ENCODE peak calls at places on chromosomes 3 and 15, in eight cellular contexts. S, T, U, N, D, Y, H and R are unnamed samples.

GRCh38 chr3:66693461-66693912 is 192.7 kb upstream of the LRIG1 start:
- DNase-seq in S (peak), T (peak), U (no peak), N (no peak), D (no peak), Y (no peak), H (no peak), R (no peak)

GRCh38 chr15:77546050-77546501 is 86.6 kb downstream of the LINGO1 start:
- DNase-seq in S (peak), T (peak), U (no peak), N (no peak), D (no peak), Y (no peak), H (peak), R (no peak)

GRCh38 chr3:28130836-28131235 is 110.6 kb upstream of the CMC1 start:
- DNase-seq in S (no peak), T (no peak), U (no peak), N (no peak), D (no peak), Y (no peak), H (no peak), R (no peak)

GRCh38 chr3:150635526-150635925 is 32.4 kb downstream of the SELENOT start:
- DNase-seq in S (no peak), T (no peak), U (no peak), N (no peak), D (peak), Y (no peak), H (peak), R (no peak)

GRCh38 chr3:15361494-15362214 is 29.3 kb upstream of the SH3BP5 start:
- DNase-seq in S (no peak), T (no peak), U (no peak), N (no peak), D (peak), Y (no peak), H (no peak), R (no peak)

GRCh38 chr3:13890377-13891016 is 10.6 kb upstream of the WNT7A start:
- DNase-seq in S (no peak), T (no peak), U (no peak), N (no peak), D (no peak), Y (no peak), H (peak), R (peak)

GRCh38 chr3:61278713-61279112 is 27.5 kb upstream of the FHIT start:
- DNase-seq in S (no peak), T (no peak), U (no peak), N (no peak), D (no peak), Y (no peak), H (no peak), R (no peak)

GRCh38 chr3:196792771-196793170 is 53.1 kb downstream of the PAK2 start:
- DNase-seq in S (no peak), T (no peak), U (no peak), N (no peak), D (no peak), Y (peak), H (no peak), R (no peak)

GRCh38 chr3:34056951-34057390 is 258.5 kb downstream of the PDCD6IP start:
- DNase-seq in S (no peak), T (no peak), U (no peak), N (no peak), D (peak), Y (no peak), H (peak), R (no peak)

GRCh38 chr3:106628407-106628806 is 748.8 kb upstream of the CCDC54 start:
- DNase-seq in S (no peak), T (no peak), U (no peak), N (no peak), D (no peak), Y (no peak), H (no peak), R (no peak)

GRCh38 chr3:109081746-109082510 is 36.0 kb downstream of the MORC1 start:
- DNase-seq in S (peak), T (no peak), U (no peak), N (peak), D (peak), Y (peak), H (peak), R (no peak)

GRCh38 chr3:16789344-16790100 is 95.2 kb upstream of the PLCL2 start:
- DNase-seq in S (no peak), T (no peak), U (no peak), N (no peak), D (no peak), Y (no peak), H (no peak), R (no peak)

GRCh38 chr15:73002509-73002908 is 49.8 kb upstream of the NEO1 start:
- DNase-seq in S (no peak), T (no peak), U (no peak), N (no peak), D (no peak), Y (no peak), H (no peak), R (peak)

GRCh38 chr3:66382142-66382541 is 118.7 kb downstream of the LRIG1 start:
- DNase-seq in S (no peak), T (no peak), U (no peak), N (peak), D (no peak), Y (no peak), H (no peak), R (no peak)

GRCh38 chr15:40600956-40601355 is 6.9 kb downstream of the KNL1 start:
- DNase-seq in S (no peak), T (no peak), U (no peak), N (no peak), D (no peak), Y (no peak), H (no peak), R (no peak)

GRCh38 chr3:13452490-13453335 is 27.4 kb upstream of the HDAC11 start:
- DNase-seq in S (no peak), T (no peak), U (no peak), N (no peak), D (peak), Y (peak), H (peak), R (no peak)

GRCh38 chr3:193507566-193507965 is 47.1 kb downstream of the ATP13A4 start:
- DNase-seq in S (no peak), T (no peak), U (no peak), N (no peak), D (no peak), Y (no peak), H (no peak), R (no peak)

GRCh38 chr3:141092663-141093062 is 41.5 kb downstream of the SPSB4 start:
- DNase-seq in S (no peak), T (no peak), U (no peak), N (no peak), D (no peak), Y (no peak), H (no peak), R (no peak)

GRCh38 chr3:196085534-196085933 is 3.6 kb upstream of the TFRC start:
- DNase-seq in S (no peak), T (no peak), U (no peak), N (no peak), D (no peak), Y (no peak), H (no peak), R (no peak)

GRCh38 chr3:40997711-40998519 is 201.4 kb upstream of the CTNNB1 start:
- DNase-seq in S (no peak), T (no peak), U (no peak), N (no peak), D (no peak), Y (no peak), H (no peak), R (no peak)

GRCh38 chr3:78660958-78661357 is 1106.8 kb downstream of the ROBO1 start:
- DNase-seq in S (no peak), T (no peak), U (no peak), N (no peak), D (no peak), Y (no peak), H (no peak), R (no peak)

GRCh38 chr15:29571728-29572454 is 250.4 kb downstream of the TJP1 start:
- DNase-seq in S (no peak), T (no peak), U (no peak), N (no peak), D (no peak), Y (no peak), H (peak), R (peak)

GRCh38 chr3:116154389-116154788 is 290.9 kb downstream of the LSAMP start:
- DNase-seq in S (no peak), T (no peak), U (no peak), N (no peak), D (no peak), Y (no peak), H (no peak), R (no peak)

GRCh38 chr3:116150655-116151054 is 294.6 kb downstream of the LSAMP start:
- DNase-seq in S (no peak), T (no peak), U (no peak), N (no peak), D (no peak), Y (no peak), H (no peak), R (no peak)

GRCh38 chr3:116153174-116153573 is 292.1 kb downstream of the LSAMP start:
- DNase-seq in S (no peak), T (no peak), U (no peak), N (no peak), D (no peak), Y (no peak), H (no peak), R (no peak)

GRCh38 chr3:116161570-116162290 is 283.6 kb downstream of the LSAMP start:
- DNase-seq in S (no peak), T (no peak), U (no peak), N (no peak), D (no peak), Y (no peak), H (no peak), R (no peak)

DNA sequence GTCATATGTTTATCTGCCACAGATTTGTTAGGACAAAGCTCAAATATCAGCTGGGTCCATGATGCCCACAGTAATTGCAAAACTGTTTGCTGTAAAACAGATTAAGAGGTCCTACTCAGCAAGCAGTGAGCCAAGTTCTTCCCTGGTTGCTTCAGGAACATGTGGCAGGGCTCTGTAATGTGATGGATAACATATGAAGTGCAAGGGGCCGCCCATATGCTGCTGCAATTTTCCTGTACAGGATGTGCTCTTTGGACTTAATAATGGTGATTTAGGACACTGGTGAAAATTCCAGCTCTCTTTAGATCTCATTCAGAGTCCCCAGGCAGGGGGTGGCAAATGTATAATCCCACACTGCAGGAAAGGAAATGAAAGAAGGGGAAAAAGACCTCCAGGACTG is 289.5 kb downstream of the LSAMP start:
- DNase-seq in S (no peak), T (no peak), U (no peak), N (no peak), D (no peak), Y (no peak), H (no peak), R (no peak)
- TF ChIP-seq EP300 in S (no peak), T (no peak), U (no peak), N (no peak), D (no peak), Y (no peak), H (no peak), R (no peak)

GRCh38 chr3:4986611-4987373 is 7.6 kb downstream of the BHLHE40 start:
- DNase-seq in S (peak), T (peak), U (peak), N (peak), D (no peak), Y (peak), H (peak), R (peak)
- TF ChIP-seq POLR2AphosphoS5 in S (peak), T (peak), U (peak), N (peak), D (peak), Y (peak), H (peak), R (peak)

GRCh38 chr3:46974421-46975227 is 1.9 kb downstream of the CCDC12 start:
- DNase-seq in S (no peak), T (no peak), U (no peak), N (no peak), D (no peak), Y (peak), H (no peak), R (no peak)
- TF ChIP-seq POLR2A in S (no peak), T (no peak), U (no peak), N (no peak), D (no peak), Y (peak), H (no peak), R (no peak)

GRCh38 chr3:58045084-58045483 is 36.9 kb downstream of the FLNB start:
- DNase-seq in S (no peak), T (no peak), U (no peak), N (no peak), D (no peak), Y (no peak), H (no peak), R (no peak)

GRCh38 chr3:58048301-58048700 is 40.1 kb downstream of the FLNB start:
- DNase-seq in S (no peak), T (no peak), U (no peak), N (no peak), D (no peak), Y (no peak), H (no peak), R (no peak)

GRCh38 chr3:58049143-58049785 is 41.0 kb downstream of the FLNB start:
- DNase-seq in S (peak), T (peak), U (no peak), N (peak), D (no peak), Y (peak), H (peak), R (no peak)

GRCh38 chr3:58044656-58045055 is 36.4 kb downstream of the FLNB start:
- DNase-seq in S (no peak), T (no peak), U (no peak), N (no peak), D (no peak), Y (no peak), H (no peak), R (no peak)

DNA sequence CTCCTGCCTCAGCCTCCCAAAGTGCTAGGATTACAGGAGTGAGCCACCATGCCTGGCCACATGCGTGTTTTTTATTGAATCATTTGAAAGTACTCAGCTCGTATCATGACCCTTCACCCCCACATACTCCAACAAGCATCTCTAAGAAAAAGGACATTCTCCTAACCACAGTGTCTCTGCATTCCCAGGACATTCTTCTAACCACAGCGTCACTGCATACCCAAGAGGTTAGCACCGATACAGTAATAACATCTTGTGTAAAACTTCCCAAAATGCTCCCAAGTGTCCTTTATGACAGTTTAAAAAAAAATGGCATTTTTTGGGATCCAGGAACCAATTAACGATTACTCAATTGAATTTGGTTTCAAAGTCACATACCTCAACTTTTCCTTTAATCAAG is 39.6 kb downstream of the FLNB start:
- DNase-seq in S (no peak), T (no peak), U (no peak), N (no peak), D (no peak), Y (no peak), H (no peak), R (no peak)
- TF ChIP-seq EP300 in S (no peak), T (no peak), U (peak), N (no peak), D (no peak), Y (no peak), H (no peak), R (peak)

GRCh38 chr3:164113406-164114332 is 964.6 kb downstream of the SI start:
- DNase-seq in S (no peak), T (no peak), U (no peak), N (no peak), D (no peak), Y (no peak), H (no peak), R (no peak)
- TF ChIP-seq POLR2AphosphoS5 in S (no peak), T (no peak), U (no peak), N (no peak), D (no peak), Y (no peak), H (no peak), R (no peak)

DNA sequence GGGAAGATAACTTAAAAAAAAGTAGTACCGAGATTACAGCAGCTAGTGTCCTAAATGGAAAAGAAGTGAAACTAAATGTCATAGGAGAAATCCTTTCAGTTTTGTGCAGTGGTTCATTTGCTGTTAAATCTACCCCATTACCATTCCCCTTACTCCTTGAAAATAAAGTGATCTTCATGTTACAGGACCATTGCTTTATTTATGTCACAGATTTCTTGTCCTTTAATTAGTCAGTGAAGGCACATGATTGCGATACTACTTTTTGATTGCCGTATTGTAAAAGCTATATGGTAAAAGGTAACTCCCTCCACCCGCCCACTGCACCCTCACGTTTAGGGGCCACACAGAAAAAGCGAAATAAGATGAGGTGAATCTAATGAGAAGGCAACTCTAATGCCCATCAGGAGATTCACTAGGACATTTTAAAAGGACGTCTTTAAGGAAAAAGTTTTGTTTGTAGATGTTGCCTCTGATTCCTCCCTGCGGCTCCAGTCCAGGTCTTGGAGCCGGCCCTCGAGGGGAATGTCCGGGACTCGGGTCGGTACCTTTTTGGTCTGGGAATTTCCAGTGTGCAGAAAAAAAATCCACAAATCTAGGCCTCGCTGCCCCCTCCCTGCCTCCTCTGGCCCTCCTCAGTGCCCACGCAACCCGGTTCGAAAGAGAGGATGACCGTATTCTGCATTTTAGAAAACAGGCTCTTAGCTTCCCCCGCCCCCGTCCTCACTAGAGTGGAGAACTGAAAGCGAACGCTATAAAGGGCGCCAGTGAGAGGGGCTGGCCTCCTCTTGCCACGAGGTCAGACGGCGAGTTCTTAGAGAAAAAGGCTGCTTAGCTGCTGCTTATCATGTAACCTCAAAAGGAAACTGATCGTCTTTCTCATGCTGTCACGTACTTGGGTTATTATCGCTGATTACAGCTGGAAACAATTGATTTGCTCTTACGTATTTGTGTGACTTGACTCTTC is 21.8 kb upstream of the NFKBIZ start:
- DNase-seq in S (peak), T (peak), U (peak), N (peak), D (peak), Y (peak), H (peak), R (peak)
- TF ChIP-seq POLR2A in S (peak), T (peak), U (peak), N (no peak), D (peak), Y (no peak), H (no peak), R (no peak)

GRCh38 chr3:36907911-36908646 is 36.8 kb downstream of the TRANK1 start:
- DNase-seq in S (peak), T (peak), U (no peak), N (no peak), D (peak), Y (peak), H (peak), R (no peak)
- TF ChIP-seq EP300 in S (no peak), T (no peak), U (no peak), N (no peak), D (no peak), Y (peak), H (peak), R (no peak)